ENCODE peak calls at places on chromosomes 6 and 20, in eight cellular contexts. One of them, this sample, is unnamed.

GRCh38 chr20:3563548-3564177 is 92.8 kb downstream of the ATRN start:
- DNase-seq in naive thymus-derived CD8-positive, alpha-beta T cell: no peak
- DNase-seq in right cardiac atrium: no peak
- DNase-seq in aorta: no peak
- DNase-seq in uterus: no peak
- DNase-seq in colonic mucosa: peak; percentile 20
- DNase-seq in heart right ventricle: no peak
- DNase-seq in stimulated activated CD8-positive, alpha-beta memory T cell treated with anti-CD3 and anti-CD28 coated beads, Interleukin-2, amount 100 ng/mL, for 1 hour: no peak
- DNase-seq in this sample: peak; percentile 61

GRCh38 chr20:12058201-12058600 is 140.5 kb downstream of the BTBD3 start:
- DNase-seq in stimulated activated CD8-positive, alpha-beta memory T cell treated with anti-CD3 and anti-CD28 coated beads, Interleukin-2, amount 100 ng/mL, for 1 hour: no peak
- DNase-seq in naive thymus-derived CD8-positive, alpha-beta T cell: no peak
- DNase-seq in uterus: no peak
- DNase-seq in colonic mucosa: no peak
- DNase-seq in right cardiac atrium: no peak
- DNase-seq in aorta: no peak
- DNase-seq in heart right ventricle: no peak
- DNase-seq in this sample: no peak

GRCh38 chr20:41358717-41359116 is 7.9 kb downstream of the EMILIN3 start:
- DNase-seq in aorta: no peak
- DNase-seq in right cardiac atrium: peak; percentile 38
- DNase-seq in stimulated activated CD8-positive, alpha-beta memory T cell treated with anti-CD3 and anti-CD28 coated beads, Interleukin-2, amount 100 ng/mL, for 1 hour: no peak
- DNase-seq in naive thymus-derived CD8-positive, alpha-beta T cell: no peak
- DNase-seq in colonic mucosa: no peak
- DNase-seq in uterus: no peak
- DNase-seq in heart right ventricle: no peak
- DNase-seq in this sample: no peak

GRCh38 chr20:44134897-44135810 is 51.8 kb downstream of the JPH2 start:
- DNase-seq in uterus: no peak
- DNase-seq in aorta: no peak
- DNase-seq in naive thymus-derived CD8-positive, alpha-beta T cell: no peak
- DNase-seq in heart right ventricle: no peak
- DNase-seq in right cardiac atrium: no peak
- DNase-seq in stimulated activated CD8-positive, alpha-beta memory T cell treated with anti-CD3 and anti-CD28 coated beads, Interleukin-2, amount 100 ng/mL, for 1 hour: no peak
- DNase-seq in colonic mucosa: no peak
- DNase-seq in this sample: no peak

GRCh38 chr20:2986466-2986865 is 57.0 kb upstream of the GNRH2 start:
- DNase-seq in right cardiac atrium: no peak
- DNase-seq in colonic mucosa: no peak
- DNase-seq in aorta: no peak
- DNase-seq in stimulated activated CD8-positive, alpha-beta memory T cell treated with anti-CD3 and anti-CD28 coated beads, Interleukin-2, amount 100 ng/mL, for 1 hour: no peak
- DNase-seq in uterus: no peak
- DNase-seq in heart right ventricle: no peak
- DNase-seq in naive thymus-derived CD8-positive, alpha-beta T cell: no peak
- DNase-seq in this sample: no peak

GRCh38 chr6:112330071-112330876 is 16.9 kb upstream of the RFPL4B start:
- DNase-seq in heart right ventricle: no peak
- DNase-seq in naive thymus-derived CD8-positive, alpha-beta T cell: no peak
- DNase-seq in colonic mucosa: no peak
- DNase-seq in stimulated activated CD8-positive, alpha-beta memory T cell treated with anti-CD3 and anti-CD28 coated beads, Interleukin-2, amount 100 ng/mL, for 1 hour: no peak
- DNase-seq in uterus: no peak
- DNase-seq in right cardiac atrium: no peak
- DNase-seq in aorta: no peak
- DNase-seq in this sample: no peak

GRCh38 chr6:148464319-148465010 is 121.8 kb downstream of the SASH1 start:
- DNase-seq in right cardiac atrium: peak; percentile 74
- DNase-seq in uterus: peak; percentile 78
- DNase-seq in stimulated activated CD8-positive, alpha-beta memory T cell treated with anti-CD3 and anti-CD28 coated beads, Interleukin-2, amount 100 ng/mL, for 1 hour: peak; percentile 10
- DNase-seq in aorta: no peak
- DNase-seq in naive thymus-derived CD8-positive, alpha-beta T cell: no peak
- DNase-seq in heart right ventricle: peak; percentile 48
- DNase-seq in colonic mucosa: peak; percentile 70
- DNase-seq in this sample: peak; percentile 82

GRCh38 chr6:63340351-63340750 is 20.6 kb upstream of the LGSN start:
- DNase-seq in heart right ventricle: no peak
- DNase-seq in right cardiac atrium: no peak
- DNase-seq in uterus: no peak
- DNase-seq in naive thymus-derived CD8-positive, alpha-beta T cell: no peak
- DNase-seq in aorta: no peak
- DNase-seq in colonic mucosa: no peak
- DNase-seq in stimulated activated CD8-positive, alpha-beta memory T cell treated with anti-CD3 and anti-CD28 coated beads, Interleukin-2, amount 100 ng/mL, for 1 hour: no peak
- DNase-seq in this sample: no peak

GRCh38 chr6:134870677-134871498 is 79.0 kb downstream of the ALDH8A1 start:
- DNase-seq in aorta: no peak
- DNase-seq in uterus: no peak
- DNase-seq in heart right ventricle: no peak
- DNase-seq in naive thymus-derived CD8-positive, alpha-beta T cell: no peak
- DNase-seq in right cardiac atrium: no peak
- DNase-seq in stimulated activated CD8-positive, alpha-beta memory T cell treated with anti-CD3 and anti-CD28 coated beads, Interleukin-2, amount 100 ng/mL, for 1 hour: no peak
- DNase-seq in colonic mucosa: no peak
- DNase-seq in this sample: no peak

GRCh38 chr6:35919827-35920751 is 809 bp downstream of the SRPK1 start:
- DNase-seq in aorta: peak; percentile 75
- DNase-seq in heart right ventricle: peak; percentile 16
- DNase-seq in uterus: no peak
- DNase-seq in naive thymus-derived CD8-positive, alpha-beta T cell: peak; percentile 47
- DNase-seq in right cardiac atrium: peak; percentile 40
- DNase-seq in colonic mucosa: peak; percentile 77
- DNase-seq in stimulated activated CD8-positive, alpha-beta memory T cell treated with anti-CD3 and anti-CD28 coated beads, Interleukin-2, amount 100 ng/mL, for 1 hour: peak; percentile 13
- DNase-seq in this sample: peak; percentile 74

GRCh38 chr20:53774487-53775203 is 181.0 kb upstream of the ZNF217 start:
- DNase-seq in aorta: no peak
- DNase-seq in colonic mucosa: no peak
- DNase-seq in stimulated activated CD8-positive, alpha-beta memory T cell treated with anti-CD3 and anti-CD28 coated beads, Interleukin-2, amount 100 ng/mL, for 1 hour: no peak
- DNase-seq in right cardiac atrium: no peak
- DNase-seq in heart right ventricle: no peak
- DNase-seq in naive thymus-derived CD8-positive, alpha-beta T cell: no peak
- DNase-seq in uterus: no peak
- DNase-seq in this sample: no peak

GRCh38 chr6:147227770-147228320 is 23.6 kb downstream of the STXBP5 start:
- DNase-seq in heart right ventricle: no peak
- DNase-seq in naive thymus-derived CD8-positive, alpha-beta T cell: no peak
- DNase-seq in right cardiac atrium: no peak
- DNase-seq in uterus: no peak
- DNase-seq in stimulated activated CD8-positive, alpha-beta memory T cell treated with anti-CD3 and anti-CD28 coated beads, Interleukin-2, amount 100 ng/mL, for 1 hour: no peak
- DNase-seq in colonic mucosa: no peak
- DNase-seq in aorta: no peak
- DNase-seq in this sample: no peak

GRCh38 chr20:4871486-4871885 is 129.8 kb downstream of the SLC23A2 start:
- DNase-seq in aorta: no peak
- DNase-seq in colonic mucosa: no peak
- DNase-seq in heart right ventricle: no peak
- DNase-seq in stimulated activated CD8-positive, alpha-beta memory T cell treated with anti-CD3 and anti-CD28 coated beads, Interleukin-2, amount 100 ng/mL, for 1 hour: no peak
- DNase-seq in right cardiac atrium: no peak
- DNase-seq in uterus: no peak
- DNase-seq in naive thymus-derived CD8-positive, alpha-beta T cell: no peak
- DNase-seq in this sample: no peak

GRCh38 chr20:34546751-34547181 is 11.8 kb upstream of the MAP1LC3A start:
- DNase-seq in aorta: no peak
- DNase-seq in colonic mucosa: peak; percentile 67
- DNase-seq in naive thymus-derived CD8-positive, alpha-beta T cell: no peak
- DNase-seq in heart right ventricle: no peak
- DNase-seq in stimulated activated CD8-positive, alpha-beta memory T cell treated with anti-CD3 and anti-CD28 coated beads, Interleukin-2, amount 100 ng/mL, for 1 hour: no peak
- DNase-seq in uterus: no peak
- DNase-seq in right cardiac atrium: no peak
- DNase-seq in this sample: no peak

GRCh38 chr6:160327981-160328380 is 20.2 kb upstream of the SLC22A3 start:
- DNase-seq in right cardiac atrium: no peak
- DNase-seq in uterus: no peak
- DNase-seq in aorta: no peak
- DNase-seq in naive thymus-derived CD8-positive, alpha-beta T cell: no peak
- DNase-seq in stimulated activated CD8-positive, alpha-beta memory T cell treated with anti-CD3 and anti-CD28 coated beads, Interleukin-2, amount 100 ng/mL, for 1 hour: no peak
- DNase-seq in heart right ventricle: no peak
- DNase-seq in colonic mucosa: no peak
- DNase-seq in this sample: no peak

This sample was measured in left kidney.